ENCODE peak calls at places on chromosomes 6 and 20, in six cellular contexts. One of them, this sample, is unnamed.

GRCh38 chr6:148349466-148349865 is 6.8 kb downstream of the SASH1 start:
- DNase-seq in NCI-H1105: no peak
- DNase-seq in skeletal muscle cell: no peak
- DNase-seq in HFFc6: no peak
- DNase-seq in fibroblast of gingiva: no peak
- DNase-seq in stimulated activated CD4-positive, alpha-beta T cell treated with anti-CD3 and anti-CD28 coated beads, TNF-alpha, amount 100 ng/mL, for 24 hours: no peak
- DNase-seq in this sample: no peak

GRCh38 chr6:119349041-119349340 is 570 bp downstream of the MAN1A1 start:
- DNase-seq in skeletal muscle cell: no peak
- DNase-seq in fibroblast of gingiva: no peak
- DNase-seq in stimulated activated CD4-positive, alpha-beta T cell treated with anti-CD3 and anti-CD28 coated beads, TNF-alpha, amount 100 ng/mL, for 24 hours: no peak
- DNase-seq in HFFc6: no peak
- DNase-seq in NCI-H1105: peak; percentile 8
- DNase-seq in this sample: no peak

GRCh38 chr6:10300071-10300470 is 114.8 kb downstream of the TFAP2A start:
- DNase-seq in skeletal muscle cell: no peak
- DNase-seq in NCI-H1105: no peak
- DNase-seq in fibroblast of gingiva: no peak
- DNase-seq in HFFc6: no peak
- DNase-seq in stimulated activated CD4-positive, alpha-beta T cell treated with anti-CD3 and anti-CD28 coated beads, TNF-alpha, amount 100 ng/mL, for 24 hours: no peak
- DNase-seq in this sample: no peak

GRCh38 chr20:38590682-38591483 is 9.9 kb downstream of the ADIG start:
- DNase-seq in NCI-H1105: no peak
- DNase-seq in stimulated activated CD4-positive, alpha-beta T cell treated with anti-CD3 and anti-CD28 coated beads, TNF-alpha, amount 100 ng/mL, for 24 hours: no peak
- DNase-seq in fibroblast of gingiva: no peak
- DNase-seq in skeletal muscle cell: no peak
- DNase-seq in HFFc6: peak; percentile 4
- DNase-seq in this sample: no peak

GRCh38 chr6:47335456-47335855 is 25.8 kb upstream of the TNFRSF21 start:
- DNase-seq in stimulated activated CD4-positive, alpha-beta T cell treated with anti-CD3 and anti-CD28 coated beads, TNF-alpha, amount 100 ng/mL, for 24 hours: no peak
- DNase-seq in skeletal muscle cell: no peak
- DNase-seq in fibroblast of gingiva: no peak
- DNase-seq in NCI-H1105: no peak
- DNase-seq in HFFc6: no peak
- DNase-seq in this sample: no peak

GRCh38 chr6:36984581-36985383 is 1.2 kb downstream of the MTCH1 start:
- DNase-seq in skeletal muscle cell: peak; percentile 49
- DNase-seq in HFFc6: peak; percentile 48
- DNase-seq in fibroblast of gingiva: peak; percentile 52
- DNase-seq in NCI-H1105: peak; percentile 26
- DNase-seq in stimulated activated CD4-positive, alpha-beta T cell treated with anti-CD3 and anti-CD28 coated beads, TNF-alpha, amount 100 ng/mL, for 24 hours: peak; percentile 17
- DNase-seq in this sample: peak; percentile 36

GRCh38 chr20:1423625-1424106 is 30.8 kb upstream of the FKBP1A start:
- DNase-seq in skeletal muscle cell: peak; percentile 41
- DNase-seq in NCI-H1105: no peak
- DNase-seq in stimulated activated CD4-positive, alpha-beta T cell treated with anti-CD3 and anti-CD28 coated beads, TNF-alpha, amount 100 ng/mL, for 24 hours: no peak
- DNase-seq in fibroblast of gingiva: peak; percentile 76
- DNase-seq in HFFc6: peak; percentile 30
- DNase-seq in this sample: no peak

GRCh38 chr20:54014301-54014914 is 56.0 kb downstream of the BCAS1 start:
- DNase-seq in stimulated activated CD4-positive, alpha-beta T cell treated with anti-CD3 and anti-CD28 coated beads, TNF-alpha, amount 100 ng/mL, for 24 hours: no peak
- DNase-seq in fibroblast of gingiva: no peak
- DNase-seq in NCI-H1105: no peak
- DNase-seq in skeletal muscle cell: no peak
- DNase-seq in HFFc6: no peak
- DNase-seq in this sample: no peak

GRCh38 chr6:18416341-18416679 is 29.2 kb downstream of the RNF144B start:
- DNase-seq in fibroblast of gingiva: no peak
- DNase-seq in HFFc6: no peak
- DNase-seq in NCI-H1105: no peak
- DNase-seq in stimulated activated CD4-positive, alpha-beta T cell treated with anti-CD3 and anti-CD28 coated beads, TNF-alpha, amount 100 ng/mL, for 24 hours: no peak
- DNase-seq in skeletal muscle cell: no peak
- DNase-seq in this sample: no peak

GRCh38 chr20:57609842-57610167 is 10.4 kb downstream of the ZBP1 start:
- DNase-seq in fibroblast of gingiva: no peak
- DNase-seq in stimulated activated CD4-positive, alpha-beta T cell treated with anti-CD3 and anti-CD28 coated beads, TNF-alpha, amount 100 ng/mL, for 24 hours: no peak
- DNase-seq in skeletal muscle cell: no peak
- DNase-seq in NCI-H1105: no peak
- DNase-seq in HFFc6: no peak
- DNase-seq in this sample: no peak

GRCh38 chr6:46051962-46052361 is 36.3 kb upstream of the CLIC5 start:
- DNase-seq in skeletal muscle cell: no peak
- DNase-seq in stimulated activated CD4-positive, alpha-beta T cell treated with anti-CD3 and anti-CD28 coated beads, TNF-alpha, amount 100 ng/mL, for 24 hours: no peak
- DNase-seq in fibroblast of gingiva: no peak
- DNase-seq in NCI-H1105: no peak
- DNase-seq in HFFc6: no peak
- DNase-seq in this sample: no peak

GRCh38 chr6:75524322-75524972 is 30.8 kb upstream of the FILIP1 start:
- DNase-seq in NCI-H1105: no peak
- DNase-seq in HFFc6: peak; percentile 86
- DNase-seq in skeletal muscle cell: peak; percentile 83
- DNase-seq in fibroblast of gingiva: peak; percentile 84
- DNase-seq in stimulated activated CD4-positive, alpha-beta T cell treated with anti-CD3 and anti-CD28 coated beads, TNF-alpha, amount 100 ng/mL, for 24 hours: no peak
- DNase-seq in this sample: peak; percentile 77

GRCh38 chr6:31114540-31114876 is at the start of gene PSORS1C1:
- DNase-seq in skeletal muscle cell: peak; percentile 74
- DNase-seq in HFFc6: peak; percentile 91
- DNase-seq in stimulated activated CD4-positive, alpha-beta T cell treated with anti-CD3 and anti-CD28 coated beads, TNF-alpha, amount 100 ng/mL, for 24 hours: no peak
- DNase-seq in fibroblast of gingiva: peak; percentile 86
- DNase-seq in NCI-H1105: no peak
- DNase-seq in this sample: peak; percentile 70

GRCh38 chr6:113855500-113856010 is 1.6 kb upstream of the MARCKS start:
- DNase-seq in skeletal muscle cell: no peak
- DNase-seq in stimulated activated CD4-positive, alpha-beta T cell treated with anti-CD3 and anti-CD28 coated beads, TNF-alpha, amount 100 ng/mL, for 24 hours: no peak
- DNase-seq in fibroblast of gingiva: peak; percentile 6
- DNase-seq in HFFc6: peak; percentile 12
- DNase-seq in NCI-H1105: peak; percentile 44
- DNase-seq in this sample: no peak

GRCh38 chr6:30743099-30744053 is 889 bp upstream of the FLOT1 start:
- DNase-seq in skeletal muscle cell: no peak
- DNase-seq in stimulated activated CD4-positive, alpha-beta T cell treated with anti-CD3 and anti-CD28 coated beads, TNF-alpha, amount 100 ng/mL, for 24 hours: no peak
- DNase-seq in HFFc6: no peak
- DNase-seq in fibroblast of gingiva: no peak
- DNase-seq in NCI-H1105: no peak
- DNase-seq in this sample: no peak

GRCh38 chr6:16684896-16685554 is 76.2 kb downstream of the ATXN1 start:
- DNase-seq in NCI-H1105: no peak
- DNase-seq in stimulated activated CD4-positive, alpha-beta T cell treated with anti-CD3 and anti-CD28 coated beads, TNF-alpha, amount 100 ng/mL, for 24 hours: peak; percentile 80
- DNase-seq in fibroblast of gingiva: no peak
- DNase-seq in skeletal muscle cell: peak; percentile 56
- DNase-seq in HFFc6: no peak
- DNase-seq in this sample: no peak

GRCh38 chr6:132907915-132908314 is 93.5 kb downstream of the RPS12 start:
- DNase-seq in fibroblast of gingiva: no peak
- DNase-seq in HFFc6: no peak
- DNase-seq in stimulated activated CD4-positive, alpha-beta T cell treated with anti-CD3 and anti-CD28 coated beads, TNF-alpha, amount 100 ng/mL, for 24 hours: no peak
- DNase-seq in skeletal muscle cell: peak; percentile 94
- DNase-seq in NCI-H1105: no peak
- DNase-seq in this sample: no peak

GRCh38 chr20:36377348-36378326 is 71.5 kb downstream of the DLGAP4 start:
- DNase-seq in fibroblast of gingiva: no peak
- DNase-seq in skeletal muscle cell: no peak
- DNase-seq in stimulated activated CD4-positive, alpha-beta T cell treated with anti-CD3 and anti-CD28 coated beads, TNF-alpha, amount 100 ng/mL, for 24 hours: no peak
- DNase-seq in NCI-H1105: no peak
- DNase-seq in HFFc6: no peak
- DNase-seq in this sample: no peak

GRCh38 chr6:16676978-16677377 is 84.3 kb downstream of the ATXN1 start:
- DNase-seq in HFFc6: peak; percentile 58
- DNase-seq in NCI-H1105: no peak
- DNase-seq in skeletal muscle cell: no peak
- DNase-seq in stimulated activated CD4-positive, alpha-beta T cell treated with anti-CD3 and anti-CD28 coated beads, TNF-alpha, amount 100 ng/mL, for 24 hours: no peak
- DNase-seq in fibroblast of gingiva: no peak
- DNase-seq in this sample: no peak

GRCh38 chr20:3889489-3890409 is 562 bp downstream of the PANK2 start:
- DNase-seq in HFFc6: no peak
- DNase-seq in NCI-H1105: peak; percentile 10
- DNase-seq in fibroblast of gingiva: no peak
- DNase-seq in skeletal muscle cell: no peak
- DNase-seq in stimulated activated CD4-positive, alpha-beta T cell treated with anti-CD3 and anti-CD28 coated beads, TNF-alpha, amount 100 ng/mL, for 24 hours: no peak
- DNase-seq in this sample: no peak

GRCh38 chr6:73513496-73513854 is 7.4 kb downstream of the EEF1A1 start:
- DNase-seq in HFFc6: peak; percentile 38
- DNase-seq in NCI-H1105: no peak
- DNase-seq in stimulated activated CD4-positive, alpha-beta T cell treated with anti-CD3 and anti-CD28 coated beads, TNF-alpha, amount 100 ng/mL, for 24 hours: no peak
- DNase-seq in fibroblast of gingiva: no peak
- DNase-seq in skeletal muscle cell: no peak
- DNase-seq in this sample: no peak

GRCh38 chr20:41329435-41330342 is 10.9 kb upstream of the LPIN3 start:
- DNase-seq in NCI-H1105: no peak
- DNase-seq in fibroblast of gingiva: peak; percentile 97
- DNase-seq in stimulated activated CD4-positive, alpha-beta T cell treated with anti-CD3 and anti-CD28 coated beads, TNF-alpha, amount 100 ng/mL, for 24 hours: peak; percentile 28
- DNase-seq in HFFc6: peak; percentile 100
- DNase-seq in skeletal muscle cell: peak; percentile 98
- DNase-seq in this sample: peak; percentile 83

GRCh38 chr20:4763776-4764525 is 42.2 kb downstream of the PRND start:
- DNase-seq in stimulated activated CD4-positive, alpha-beta T cell treated with anti-CD3 and anti-CD28 coated beads, TNF-alpha, amount 100 ng/mL, for 24 hours: no peak
- DNase-seq in NCI-H1105: no peak
- DNase-seq in fibroblast of gingiva: no peak
- DNase-seq in HFFc6: no peak
- DNase-seq in skeletal muscle cell: no peak
- DNase-seq in this sample: no peak

GRCh38 chr20:15061061-15061430 is 723.6 kb upstream of the FLRT3 start:
- DNase-seq in stimulated activated CD4-positive, alpha-beta T cell treated with anti-CD3 and anti-CD28 coated beads, TNF-alpha, amount 100 ng/mL, for 24 hours: no peak
- DNase-seq in fibroblast of gingiva: no peak
- DNase-seq in HFFc6: no peak
- DNase-seq in NCI-H1105: no peak
- DNase-seq in skeletal muscle cell: no peak
- DNase-seq in this sample: no peak

GRCh38 chr6:11675610-11676009 is 103.0 kb downstream of the ADTRP start:
- DNase-seq in stimulated activated CD4-positive, alpha-beta T cell treated with anti-CD3 and anti-CD28 coated beads, TNF-alpha, amount 100 ng/mL, for 24 hours: no peak
- DNase-seq in NCI-H1105: no peak
- DNase-seq in HFFc6: peak; percentile 32
- DNase-seq in skeletal muscle cell: no peak
- DNase-seq in fibroblast of gingiva: no peak
- DNase-seq in this sample: no peak